ENCODE peak calls at places on chromosomes 13 and 19, in six cellular contexts. Z is H9, Y is neuronal stem cell, K is mesenchymal stem cell, V is IMR-90, P is H1. I is an unnamed sample.

GRCh38 chr19:23774156-23774971 is 15.7 kb upstream of the ZNF681 start:
- DNase-seq in Z (no peak), V (no peak), P (no peak), Y (no peak), K (peak; percentile 34), I (no peak)

GRCh38 chr19:13783565-13784500 is 9.6 kb downstream of the C19orf53 start:
- DNase-seq in Z (no peak), K (no peak), P (no peak), Y (no peak), V (no peak), I (no peak)

GRCh38 chr19:38538793-38539528 is 78.8 kb downstream of the MAP4K1 start:
- DNase-seq in P (no peak), Z (no peak), V (no peak), Y (no peak), K (no peak), I (no peak)

GRCh38 chr19:55832676-55833075 is 877 bp upstream of the NLRP11 start:
- DNase-seq in Y (no peak), Z (no peak), K (no peak), P (no peak), V (no peak), I (no peak)

GRCh38 chr19:56258272-56258671 is 14.3 kb upstream of the EDDM13 start:
- DNase-seq in Y (no peak), Z (no peak), P (no peak), K (no peak), V (no peak), I (no peak)

GRCh38 chr13:70795484-70795883 is 687.2 kb upstream of the KLHL1 start:
- DNase-seq in P (no peak), V (no peak), Z (no peak), Y (no peak), K (no peak), I (peak; percentile 4)

GRCh38 chr19:5130371-5131030 is 161.6 kb downstream of the KDM4B start:
- DNase-seq in Z (no peak), V (no peak), Y (no peak), P (no peak), K (no peak), I (no peak)

GRCh38 chr19:38702278-38702677 is 42.0 kb downstream of the CAPN12 start:
- DNase-seq in K (no peak), Z (no peak), V (no peak), P (no peak), Y (no peak), I (no peak)

GRCh38 chr19:3593156-3593555 is 7.9 kb downstream of the GIPC3 start:
- DNase-seq in K (no peak), V (no peak), P (no peak), Z (peak; percentile 73), Y (no peak), I (peak; percentile 60)

GRCh38 chr13:109275848-109276247 is 510.5 kb downstream of the IRS2 start:
- DNase-seq in Y (no peak), K (peak; percentile 47), V (no peak), P (no peak), Z (peak; percentile 51), I (peak; percentile 61)

GRCh38 chr13:36275190-36276002 is 22.2 kb downstream of the CCDC169 start:
- DNase-seq in P (no peak), K (peak; percentile 60), Z (no peak), V (peak; percentile 72), Y (peak; percentile 27), I (peak; percentile 61)

GRCh38 chr19:38557205-38557799 is 60.5 kb downstream of the MAP4K1 start:
- DNase-seq in V (no peak), Z (no peak), P (no peak), Y (no peak), K (no peak), I (peak; percentile 25)

GRCh38 chr19:51417107-51417806 is at the start of gene SIGLEC10:
- DNase-seq in Y (no peak), Z (peak; percentile 58), P (no peak), K (no peak), V (no peak), I (no peak)

GRCh38 chr13:77800219-77800618 is 102.7 kb downstream of the SLAIN1 start:
- DNase-seq in K (no peak), Y (no peak), Z (no peak), P (no peak), V (no peak), I (no peak)

GRCh38 chr19:13155472-13156284 is 5.5 kb downstream of the IER2 start:
- DNase-seq in Y (peak; percentile 83), V (peak; percentile 76), K (peak; percentile 96), P (no peak), Z (peak; percentile 94), I (peak; percentile 95)

GRCh38 chr13:104426435-104426834 is 1360.2 kb upstream of the SLC10A2 start:
- DNase-seq in Z (no peak), Y (no peak), P (no peak), V (no peak), K (no peak), I (no peak)

GRCh38 chr19:43574424-43575155 is 737 bp downstream of the XRCC1 start:
- DNase-seq in K (no peak), Z (no peak), P (no peak), Y (no peak), V (peak; percentile 35), I (no peak)

GRCh38 chr19:43534811-43535761 is 2.1 kb downstream of the ZNF575 start:
- DNase-seq in K (peak; percentile 74), Y (peak; percentile 54), Z (peak; percentile 92), P (peak; percentile 76), V (peak; percentile 61), I (peak; percentile 93)

GRCh38 chr13:112575295-112575622 is 12.7 kb downstream of the TUBGCP3 start:
- DNase-seq in Z (no peak), K (no peak), V (no peak), Y (no peak), P (no peak), I (no peak)

GRCh38 chr19:12955996-12956395 is 1.0 kb downstream of the GADD45GIP1 start:
- DNase-seq in Z (no peak), P (no peak), V (no peak), Y (no peak), K (no peak), I (no peak)

GRCh38 chr13:80262051-80262695 is 78.8 kb downstream of the SPRY2 start:
- DNase-seq in Z (no peak), V (no peak), P (no peak), Y (no peak), K (no peak), I (peak; percentile 53)

GRCh38 chr13:99686944-99687382 is 185.7 kb downstream of the TM9SF2 start:
- DNase-seq in K (no peak), V (no peak), P (peak; percentile 84), Y (no peak), Z (peak; percentile 96), I (peak; percentile 96)

GRCh38 chr13:21817878-21818277 is 147.0 kb downstream of the FGF9 start:
- DNase-seq in Z (no peak), Y (no peak), V (no peak), P (no peak), K (no peak), I (no peak)

GRCh38 chr19:33700408-33700757 is 78.6 kb downstream of the CHST8 start:
- DNase-seq in Y (no peak), P (no peak), K (no peak), V (no peak), Z (no peak), I (no peak)

GRCh38 chr19:53910170-53910518 is 1.1 kb downstream of the CACNG7 start:
- DNase-seq in Y (peak; percentile 53), Z (peak; percentile 71), V (no peak), P (no peak), K (no peak), I (peak; percentile 70)

GRCh38 chr19:49929121-49929610 is at the start of the genes ATF5 and NUP62:
- DNase-seq in P (peak; percentile 70), Y (peak; percentile 92), Z (peak; percentile 80), K (peak; percentile 87), V (peak; percentile 75), I (peak; percentile 92)

DNA sequence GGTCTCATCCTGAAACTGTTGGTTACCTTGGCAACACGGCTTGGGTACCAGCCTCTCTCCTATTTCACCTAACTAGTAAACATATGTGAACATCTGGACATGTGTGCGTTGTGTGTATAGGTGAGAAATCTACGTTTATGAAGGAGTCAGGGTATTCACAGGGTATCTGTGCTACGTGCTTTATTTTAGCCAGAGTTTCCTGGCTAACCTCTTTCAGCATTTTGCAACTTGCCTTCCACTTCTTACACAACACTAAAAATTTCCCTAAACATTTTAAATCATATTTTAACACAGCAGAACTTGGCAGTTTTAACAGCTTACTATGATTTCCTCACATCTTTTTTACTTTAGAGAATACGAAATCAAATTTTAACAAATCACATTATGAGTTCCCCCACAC is 225.7 kb downstream of the KLF5 start:
- DNase-seq in V (no peak), Y (no peak), K (no peak), Z (no peak), P (no peak), I (no peak)
- H2BK15ac ChIP-seq in V (no peak overlapping the region), Y (no peak overlapping the region), K (no peak overlapping the region), Z (no peak overlapping the region), P (no peak overlapping the region), I (no peak overlapping the region)

GRCh38 chr19:1734328-1734966 is 18.9 kb upstream of the ONECUT3 start:
- DNase-seq in Z (peak; percentile 30), V (no peak), P (no peak), K (no peak), Y (no peak), I (no peak)

GRCh38 chr19:1729568-1729925 is 23.8 kb upstream of the ONECUT3 start:
- DNase-seq in Y (no peak), Z (no peak), V (no peak), K (no peak), P (no peak), I (no peak)

GRCh38 chr19:1725100-1726064 is 27.9 kb upstream of the ONECUT3 start:
- DNase-seq in V (peak; percentile 28), K (peak; percentile 53), Z (peak; percentile 88), P (no peak), Y (peak; percentile 82), I (peak; percentile 83)

GRCh38 chr19:1730157-1730556 is 23.1 kb upstream of the ONECUT3 start:
- DNase-seq in Z (no peak), V (no peak), P (no peak), Y (no peak), K (no peak), I (no peak)

GRCh38 chr19:1728816-1729567 is 24.3 kb upstream of the ONECUT3 start:
- DNase-seq in Z (no peak), K (no peak), V (no peak), Y (no peak), P (no peak), I (no peak)
- H3K23ac ChIP-seq in Z (peak overlapping the region; percentile 31), K (no peak overlapping the region), V (no peak overlapping the region), Y (peak overlapping the region; percentile 96), P (no peak overlapping the region), I (no peak overlapping the region)

DNA sequence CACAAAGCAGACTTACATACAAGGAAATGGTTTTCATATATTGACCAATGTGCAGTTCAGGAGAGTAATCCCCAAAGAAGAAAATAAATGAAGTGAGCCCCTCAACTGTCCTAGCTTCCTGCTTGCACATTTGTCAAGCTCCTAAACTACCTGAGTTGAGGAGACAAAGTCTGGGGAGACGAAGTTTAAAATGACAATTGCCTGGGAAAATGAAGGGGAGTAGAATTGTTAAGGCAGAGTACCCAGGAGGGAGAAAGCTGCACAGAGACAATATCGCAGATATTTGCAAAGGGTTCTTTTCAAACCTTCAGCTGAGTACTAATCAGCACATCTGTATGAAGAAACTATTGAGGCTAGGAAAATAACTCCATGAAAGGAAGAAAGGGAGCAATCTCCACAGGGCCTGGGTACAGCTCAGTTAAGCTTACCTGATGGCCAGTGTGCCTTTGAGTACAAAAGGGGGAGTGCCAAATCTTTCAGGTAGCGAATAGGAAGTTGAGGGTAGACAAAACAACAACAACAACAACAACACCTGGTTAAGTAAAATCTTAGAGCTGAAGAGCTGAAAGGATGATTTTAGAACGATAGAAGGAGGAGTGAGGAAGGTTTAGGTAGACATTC is 1700.1 kb upstream of the PRR20A start:
- DNase-seq in P (no peak), V (no peak), Z (no peak), K (no peak), Y (no peak), I (no peak)
- H2BK15ac ChIP-seq in P (no peak overlapping the region), V (no peak overlapping the region), Z (no peak overlapping the region), K (no peak overlapping the region), Y (no peak overlapping the region), I (no peak overlapping the region)

GRCh38 chr13:110702591-110703526 is 3.1 kb downstream of the CARS2 start:
- DNase-seq in Z (no peak), P (no peak), K (peak; percentile 41), V (peak; percentile 62), Y (no peak), I (no peak)
- H3K23ac ChIP-seq in Z (no peak overlapping the region), P (no peak overlapping the region), K (peak overlapping the region; percentile 50), V (no peak overlapping the region), Y (no peak overlapping the region), I (peak overlapping the region; percentile 30)